ENCODE peak calls at places on chromosomes 5 and 9, in ten cellular contexts. C, H, P, S, T, F, D, A, V and L are unnamed samples.

GRCh38 chr5:111223790-111224560 is at the start of gene CAMK4:
- DNase-seq in C (peak), H (peak), P (peak), S (peak), T (peak), F (peak), D (peak), A (peak), V (peak), L (peak)

GRCh38 chr5:96868603-96869371 is 7.5 kb upstream of the ERAP2 start:
- DNase-seq in C (peak), H (peak), P (no peak), S (no peak), T (peak), F (peak), D (no peak), A (peak), V (no peak), L (peak)

GRCh38 chr5:147558131-147558730 is 48.4 kb upstream of the DPYSL3 start:
- DNase-seq in C (no peak), H (no peak), P (no peak), S (no peak), T (no peak), F (no peak), D (no peak), A (no peak), V (no peak), L (no peak)

GRCh38 chr9:69086312-69086711 is 50.8 kb downstream of the FXN start:
- DNase-seq in C (no peak), H (no peak), P (no peak), S (no peak), T (no peak), F (no peak), D (no peak), A (no peak), V (no peak), L (no peak)

GRCh38 chr5:531749-532315 is 7.6 kb upstream of the SLC9A3 start:
- DNase-seq in C (no peak), H (no peak), P (no peak), S (no peak), T (no peak), F (no peak), D (no peak), A (no peak), V (no peak), L (no peak)

GRCh38 chr5:172007795-172008465 is 1.5 kb upstream of the FBXW11 start:
- DNase-seq in C (no peak), H (peak), P (no peak), S (no peak), T (no peak), F (no peak), D (peak), A (no peak), V (no peak), L (no peak)

GRCh38 chr5:116569999-116570398 is 4.6 kb downstream of the SEMA6A start:
- DNase-seq in C (no peak), H (no peak), P (no peak), S (no peak), T (no peak), F (no peak), D (no peak), A (no peak), V (no peak), L (no peak)

GRCh38 chr9:37398464-37399025 is 24.0 kb upstream of the GRHPR start:
- DNase-seq in C (no peak), H (no peak), P (no peak), S (no peak), T (no peak), F (no peak), D (no peak), A (no peak), V (no peak), L (no peak)

GRCh38 chr5:68932830-68933434 is 160.9 kb upstream of the SLC30A5 start:
- DNase-seq in C (peak), H (peak), P (no peak), S (no peak), T (peak), F (no peak), D (no peak), A (no peak), V (no peak), L (no peak)

GRCh38 chr5:154010660-154011059 is 28.1 kb downstream of the FAM114A2 start:
- DNase-seq in C (no peak), H (peak), P (no peak), S (no peak), T (no peak), F (no peak), D (no peak), A (no peak), V (no peak), L (no peak)

GRCh38 chr9:29697011-29697410 is 2123.7 kb upstream of the C9orf72 start:
- DNase-seq in C (no peak), H (peak), P (no peak), S (no peak), T (no peak), F (no peak), D (no peak), A (no peak), V (no peak), L (no peak)

GRCh38 chr9:98315551-98316060 is 60.2 kb upstream of the TBC1D2 start:
- DNase-seq in C (peak), H (peak), P (peak), S (peak), T (peak), F (peak), D (no peak), A (peak), V (peak), L (peak)

GRCh38 chr5:150723845-150724244 is 23.0 kb upstream of the RBM22 start:
- DNase-seq in C (no peak), H (peak), P (no peak), S (no peak), T (no peak), F (no peak), D (no peak), A (no peak), V (no peak), L (no peak)

GRCh38 chr5:165559645-165560044 is 2054.2 kb downstream of the MAT2B start:
- DNase-seq in C (no peak), H (no peak), P (no peak), S (no peak), T (no peak), F (no peak), D (no peak), A (no peak), V (no peak), L (peak)

GRCh38 chr5:95924720-95925119 is 36.9 kb downstream of the ELL2 start:
- DNase-seq in C (no peak), H (no peak), P (no peak), S (no peak), T (no peak), F (no peak), D (no peak), A (no peak), V (no peak), L (peak)

GRCh38 chr5:124824637-124825158 is 78.3 kb upstream of the ZNF608 start:
- DNase-seq in C (no peak), H (peak), P (no peak), S (no peak), T (no peak), F (no peak), D (no peak), A (no peak), V (no peak), L (no peak)

GRCh38 chr5:74143724-74144330 is 496.7 kb downstream of the ENC1 start:
- DNase-seq in C (no peak), H (no peak), P (no peak), S (no peak), T (peak), F (no peak), D (no peak), A (no peak), V (no peak), L (no peak)

GRCh38 chr5:179912951-179913350 is 5.3 kb upstream of the TBC1D9B start:
- DNase-seq in C (no peak), H (no peak), P (no peak), S (no peak), T (no peak), F (no peak), D (no peak), A (no peak), V (no peak), L (no peak)